ENCODE peak calls at places on chromosomes 7 and 10, in ten cellular contexts. One of them, this sample, is unnamed.

GRCh38 chr7:80634505-80634904 is 3.9 kb upstream of the CD36 start:
- DNase-seq in MCF 10A: peak; percentile 86
- DNase-seq in dorsolateral prefrontal cortex: no peak
- DNase-seq in T follicular helper cell: no peak
- DNase-seq in ovary: no peak
- DNase-seq in stimulated activated CD8-positive, alpha-beta memory T cell treated with anti-CD3 and anti-CD28 coated beads, Interleukin-12 subunit alpha, Interleukin-12 subunit beta, amount 100 ng/mL, for 1 hour: no peak
- DNase-seq in astrocyte of the cerebellum: no peak
- DNase-seq in AML-193: peak; percentile 91
- DNase-seq in fibroblast of pulmonary artery: peak; percentile 90
- DNase-seq in PC-3: peak; percentile 78
- DNase-seq in this sample: peak; percentile 97

GRCh38 chr10:21990449-21990848 is 13.1 kb downstream of the DNAJC1 start:
- DNase-seq in MCF 10A: no peak
- DNase-seq in dorsolateral prefrontal cortex: no peak
- DNase-seq in T follicular helper cell: no peak
- DNase-seq in ovary: no peak
- DNase-seq in stimulated activated CD8-positive, alpha-beta memory T cell treated with anti-CD3 and anti-CD28 coated beads, Interleukin-12 subunit alpha, Interleukin-12 subunit beta, amount 100 ng/mL, for 1 hour: no peak
- DNase-seq in astrocyte of the cerebellum: no peak
- DNase-seq in AML-193: no peak
- DNase-seq in fibroblast of pulmonary artery: no peak
- DNase-seq in PC-3: no peak
- DNase-seq in this sample: no peak

GRCh38 chr10:16440396-16441105 is 3.7 kb downstream of the PTER start:
- DNase-seq in MCF 10A: peak; percentile 74
- DNase-seq in dorsolateral prefrontal cortex: no peak
- DNase-seq in T follicular helper cell: no peak
- DNase-seq in ovary: no peak
- DNase-seq in stimulated activated CD8-positive, alpha-beta memory T cell treated with anti-CD3 and anti-CD28 coated beads, Interleukin-12 subunit alpha, Interleukin-12 subunit beta, amount 100 ng/mL, for 1 hour: no peak
- DNase-seq in astrocyte of the cerebellum: no peak
- DNase-seq in AML-193: no peak
- DNase-seq in fibroblast of pulmonary artery: peak; percentile 5
- DNase-seq in PC-3: peak; percentile 51
- DNase-seq in this sample: peak; percentile 71

GRCh38 chr7:23232966-23233365 is 13.6 kb upstream of the GPNMB start:
- DNase-seq in MCF 10A: no peak
- DNase-seq in dorsolateral prefrontal cortex: no peak
- DNase-seq in T follicular helper cell: no peak
- DNase-seq in ovary: no peak
- DNase-seq in stimulated activated CD8-positive, alpha-beta memory T cell treated with anti-CD3 and anti-CD28 coated beads, Interleukin-12 subunit alpha, Interleukin-12 subunit beta, amount 100 ng/mL, for 1 hour: no peak
- DNase-seq in astrocyte of the cerebellum: no peak
- DNase-seq in AML-193: no peak
- DNase-seq in fibroblast of pulmonary artery: no peak
- DNase-seq in PC-3: peak; percentile 22
- DNase-seq in this sample: peak; percentile 25

GRCh38 chr7:77247206-77247850 is 47.7 kb upstream of the FGL2 start:
- DNase-seq in MCF 10A: peak; percentile 74
- DNase-seq in dorsolateral prefrontal cortex: peak; percentile 57
- DNase-seq in T follicular helper cell: peak; percentile 79
- DNase-seq in ovary: peak; percentile 46
- DNase-seq in stimulated activated CD8-positive, alpha-beta memory T cell treated with anti-CD3 and anti-CD28 coated beads, Interleukin-12 subunit alpha, Interleukin-12 subunit beta, amount 100 ng/mL, for 1 hour: peak; percentile 79
- DNase-seq in astrocyte of the cerebellum: peak; percentile 69
- DNase-seq in AML-193: peak; percentile 81
- DNase-seq in fibroblast of pulmonary artery: peak; percentile 88
- DNase-seq in PC-3: peak; percentile 87
- DNase-seq in this sample: peak; percentile 78

GRCh38 chr7:92644406-92645113 is 54.4 kb upstream of the FAM133B start:
- DNase-seq in MCF 10A: peak; percentile 32
- DNase-seq in dorsolateral prefrontal cortex: no peak
- DNase-seq in T follicular helper cell: no peak
- DNase-seq in ovary: no peak
- DNase-seq in stimulated activated CD8-positive, alpha-beta memory T cell treated with anti-CD3 and anti-CD28 coated beads, Interleukin-12 subunit alpha, Interleukin-12 subunit beta, amount 100 ng/mL, for 1 hour: no peak
- DNase-seq in astrocyte of the cerebellum: no peak
- DNase-seq in AML-193: no peak
- DNase-seq in fibroblast of pulmonary artery: peak; percentile 63
- DNase-seq in PC-3: no peak
- DNase-seq in this sample: peak; percentile 52

GRCh38 chr10:93299606-93300353 is 182.4 kb downstream of the MYOF start:
- DNase-seq in MCF 10A: no peak
- DNase-seq in dorsolateral prefrontal cortex: no peak
- DNase-seq in T follicular helper cell: no peak
- DNase-seq in ovary: no peak
- DNase-seq in stimulated activated CD8-positive, alpha-beta memory T cell treated with anti-CD3 and anti-CD28 coated beads, Interleukin-12 subunit alpha, Interleukin-12 subunit beta, amount 100 ng/mL, for 1 hour: no peak
- DNase-seq in astrocyte of the cerebellum: no peak
- DNase-seq in AML-193: no peak
- DNase-seq in fibroblast of pulmonary artery: no peak
- DNase-seq in PC-3: no peak
- DNase-seq in this sample: no peak

GRCh38 chr10:46257099-46257498 is 29.7 kb upstream of the ANTXRL start:
- DNase-seq in MCF 10A: no peak
- DNase-seq in dorsolateral prefrontal cortex: no peak
- DNase-seq in T follicular helper cell: no peak
- DNase-seq in ovary: no peak
- DNase-seq in stimulated activated CD8-positive, alpha-beta memory T cell treated with anti-CD3 and anti-CD28 coated beads, Interleukin-12 subunit alpha, Interleukin-12 subunit beta, amount 100 ng/mL, for 1 hour: no peak
- DNase-seq in astrocyte of the cerebellum: no peak
- DNase-seq in AML-193: no peak
- DNase-seq in fibroblast of pulmonary artery: no peak
- DNase-seq in PC-3: no peak
- DNase-seq in this sample: no peak

GRCh38 chr10:86410542-86411124 is 44.0 kb upstream of the GRID1 start:
- DNase-seq in MCF 10A: no peak
- DNase-seq in dorsolateral prefrontal cortex: no peak
- DNase-seq in T follicular helper cell: no peak
- DNase-seq in ovary: no peak
- DNase-seq in stimulated activated CD8-positive, alpha-beta memory T cell treated with anti-CD3 and anti-CD28 coated beads, Interleukin-12 subunit alpha, Interleukin-12 subunit beta, amount 100 ng/mL, for 1 hour: no peak
- DNase-seq in astrocyte of the cerebellum: no peak
- DNase-seq in AML-193: no peak
- DNase-seq in fibroblast of pulmonary artery: peak; percentile 59
- DNase-seq in PC-3: peak; percentile 57
- DNase-seq in this sample: peak; percentile 44

GRCh38 chr10:46308666-46309450 is 22.1 kb downstream of the ANTXRL start:
- DNase-seq in MCF 10A: no peak
- DNase-seq in dorsolateral prefrontal cortex: no peak
- DNase-seq in T follicular helper cell: no peak
- DNase-seq in ovary: no peak
- DNase-seq in stimulated activated CD8-positive, alpha-beta memory T cell treated with anti-CD3 and anti-CD28 coated beads, Interleukin-12 subunit alpha, Interleukin-12 subunit beta, amount 100 ng/mL, for 1 hour: no peak
- DNase-seq in astrocyte of the cerebellum: no peak
- DNase-seq in AML-193: no peak
- DNase-seq in fibroblast of pulmonary artery: no peak
- DNase-seq in PC-3: no peak
- DNase-seq in this sample: no peak

GRCh38 chr10:20369863-20370736 is 527.0 kb downstream of the NEBL start:
- DNase-seq in MCF 10A: no peak
- DNase-seq in dorsolateral prefrontal cortex: no peak
- DNase-seq in T follicular helper cell: no peak
- DNase-seq in ovary: no peak
- DNase-seq in stimulated activated CD8-positive, alpha-beta memory T cell treated with anti-CD3 and anti-CD28 coated beads, Interleukin-12 subunit alpha, Interleukin-12 subunit beta, amount 100 ng/mL, for 1 hour: no peak
- DNase-seq in astrocyte of the cerebellum: no peak
- DNase-seq in AML-193: no peak
- DNase-seq in fibroblast of pulmonary artery: no peak
- DNase-seq in PC-3: no peak
- DNase-seq in this sample: no peak

GRCh38 chr10:86373828-86374227 is 7.2 kb upstream of the GRID1 start:
- DNase-seq in MCF 10A: no peak
- DNase-seq in dorsolateral prefrontal cortex: no peak
- DNase-seq in T follicular helper cell: no peak
- DNase-seq in ovary: no peak
- DNase-seq in stimulated activated CD8-positive, alpha-beta memory T cell treated with anti-CD3 and anti-CD28 coated beads, Interleukin-12 subunit alpha, Interleukin-12 subunit beta, amount 100 ng/mL, for 1 hour: no peak
- DNase-seq in astrocyte of the cerebellum: no peak
- DNase-seq in AML-193: no peak
- DNase-seq in fibroblast of pulmonary artery: no peak
- DNase-seq in PC-3: no peak
- DNase-seq in this sample: no peak

GRCh38 chr10:77555591-77556212 is 81.9 kb downstream of the KCNMA1 start:
- DNase-seq in MCF 10A: no peak
- DNase-seq in dorsolateral prefrontal cortex: no peak
- DNase-seq in T follicular helper cell: no peak
- DNase-seq in ovary: no peak
- DNase-seq in stimulated activated CD8-positive, alpha-beta memory T cell treated with anti-CD3 and anti-CD28 coated beads, Interleukin-12 subunit alpha, Interleukin-12 subunit beta, amount 100 ng/mL, for 1 hour: no peak
- DNase-seq in astrocyte of the cerebellum: no peak
- DNase-seq in AML-193: no peak
- DNase-seq in fibroblast of pulmonary artery: peak; percentile 14
- DNase-seq in PC-3: no peak
- DNase-seq in this sample: no peak

GRCh38 chr7:4931932-4932331 is 27.1 kb downstream of the MMD2 start:
- DNase-seq in MCF 10A: peak; percentile 5
- DNase-seq in dorsolateral prefrontal cortex: peak; percentile 84
- DNase-seq in T follicular helper cell: no peak
- DNase-seq in ovary: no peak
- DNase-seq in stimulated activated CD8-positive, alpha-beta memory T cell treated with anti-CD3 and anti-CD28 coated beads, Interleukin-12 subunit alpha, Interleukin-12 subunit beta, amount 100 ng/mL, for 1 hour: no peak
- DNase-seq in astrocyte of the cerebellum: no peak
- DNase-seq in AML-193: no peak
- DNase-seq in fibroblast of pulmonary artery: no peak
- DNase-seq in PC-3: peak; percentile 12
- DNase-seq in this sample: no peak

GRCh38 chr7:47186316-47186715 is 395.6 kb downstream of the TNS3 start:
- DNase-seq in MCF 10A: no peak
- DNase-seq in dorsolateral prefrontal cortex: no peak
- DNase-seq in T follicular helper cell: no peak
- DNase-seq in ovary: no peak
- DNase-seq in stimulated activated CD8-positive, alpha-beta memory T cell treated with anti-CD3 and anti-CD28 coated beads, Interleukin-12 subunit alpha, Interleukin-12 subunit beta, amount 100 ng/mL, for 1 hour: no peak
- DNase-seq in astrocyte of the cerebellum: no peak
- DNase-seq in AML-193: no peak
- DNase-seq in fibroblast of pulmonary artery: no peak
- DNase-seq in PC-3: no peak
- DNase-seq in this sample: no peak

GRCh38 chr10:101330236-101331225 is 23.4 kb upstream of the BTRC start:
- DNase-seq in MCF 10A: peak; percentile 37
- DNase-seq in dorsolateral prefrontal cortex: peak; percentile 3
- DNase-seq in T follicular helper cell: no peak
- DNase-seq in ovary: no peak
- DNase-seq in stimulated activated CD8-positive, alpha-beta memory T cell treated with anti-CD3 and anti-CD28 coated beads, Interleukin-12 subunit alpha, Interleukin-12 subunit beta, amount 100 ng/mL, for 1 hour: no peak
- DNase-seq in astrocyte of the cerebellum: peak; percentile 23
- DNase-seq in AML-193: no peak
- DNase-seq in fibroblast of pulmonary artery: peak; percentile 54
- DNase-seq in PC-3: no peak
- DNase-seq in this sample: peak; percentile 55

This sample was measured in bronchial epithelial cell.